ENCODE peak calls at places on chromosomes 4 and X, in eight cellular contexts. R is K562, G is A549, A is sigmoid colon, O is suprapubic skin, S is tibial nerve, P is transverse colon, V is HepG2. C is an unnamed sample.

GRCh38 chr4:75081561-75081960 is 148.6 kb downstream of the PARM1 start:
- DNase-seq in G (no peak), S (no peak), O (no peak), V (no peak), R (no peak), P (no peak), A (no peak), C (no peak)

GRCh38 chrX:139903229-139903628 is 29.6 kb downstream of the ATP11C start:
- DNase-seq in O (no peak), R (no peak), P (no peak), G (no peak), S (no peak), A (no peak), V (no peak), C (no peak)

GRCh38 chr4:31089815-31090214 is 369.6 kb downstream of the PCDH7 start:
- DNase-seq in A (no peak), R (no peak), P (no peak), V (no peak), O (no peak), G (no peak), S (no peak), C (peak)

GRCh38 chr4:16329132-16329796 is 103.0 kb upstream of the TAPT1 start:
- DNase-seq in A (no peak), V (no peak), S (no peak), R (no peak), G (no peak), P (no peak), O (no peak), C (no peak)

GRCh38 chrX:130705591-130705990 is 197.4 kb downstream of the ENOX2 start:
- DNase-seq in V (peak), A (no peak), S (no peak), G (no peak), O (no peak), P (no peak), R (no peak), C (no peak)

GRCh38 chr4:67158669-67159068 is 386.6 kb downstream of the CENPC start:
- DNase-seq in P (no peak), R (no peak), O (no peak), A (no peak), S (no peak), G (no peak), V (no peak), C (no peak)

GRCh38 chr4:156598138-156598681 is 373.4 kb downstream of the PDGFC start:
- DNase-seq in A (no peak), R (no peak), G (no peak), O (no peak), V (no peak), P (no peak), S (no peak), C (no peak)

GRCh38 chrX:5775985-5776384 is 452.7 kb downstream of the NLGN4X start:
- DNase-seq in G (no peak), P (no peak), S (no peak), O (no peak), A (peak), R (no peak), V (no peak), C (no peak)

DNA sequence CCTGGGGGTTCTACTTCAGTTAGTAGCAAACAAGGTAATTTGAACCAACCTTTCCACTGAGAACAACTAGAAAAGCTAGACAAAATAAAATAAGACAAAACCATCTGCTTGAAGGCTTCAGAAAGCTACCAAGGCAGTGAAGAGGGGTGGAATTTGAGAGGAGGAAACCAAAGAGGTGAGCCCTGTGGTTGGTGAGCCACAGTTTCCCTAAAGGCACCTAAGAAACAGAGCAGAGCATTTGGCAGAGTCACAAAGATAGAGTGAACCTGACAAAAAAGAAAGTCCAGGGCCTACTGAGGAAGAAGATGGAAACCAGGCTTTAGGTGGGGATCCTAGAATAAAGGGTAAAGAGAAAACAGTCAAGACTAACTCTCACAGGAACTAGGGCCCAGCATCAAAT is 44.3 kb downstream of the CHST7 start:
- DNase-seq in R (no peak), O (no peak), S (no peak), A (no peak), V (no peak), P (no peak), G (no peak), C (no peak)
- H3K4me3 ChIP-seq in R (no peak), O (no peak), S (no peak), A (no peak), V (no peak), P (no peak), G (no peak), C (no peak)

GRCh38 chr4:7795983-7796382 is 143.7 kb downstream of the AFAP1 start:
- DNase-seq in R (no peak), S (no peak), V (no peak), O (no peak), P (no peak), A (no peak), G (no peak), C (no peak)

GRCh38 chr4:7799306-7799705 is 140.4 kb downstream of the AFAP1 start:
- DNase-seq in O (peak), G (no peak), S (no peak), P (no peak), V (no peak), R (no peak), A (no peak), C (no peak)

GRCh38 chr4:7798215-7798995 is 141.3 kb downstream of the AFAP1 start:
- DNase-seq in G (no peak), V (no peak), P (no peak), A (no peak), R (no peak), O (peak), S (no peak), C (no peak)

GRCh38 chr4:7799723-7800122 is 139.9 kb downstream of the AFAP1 start:
- DNase-seq in V (no peak), O (no peak), S (no peak), G (no peak), A (no peak), P (no peak), R (no peak), C (no peak)

DNA sequence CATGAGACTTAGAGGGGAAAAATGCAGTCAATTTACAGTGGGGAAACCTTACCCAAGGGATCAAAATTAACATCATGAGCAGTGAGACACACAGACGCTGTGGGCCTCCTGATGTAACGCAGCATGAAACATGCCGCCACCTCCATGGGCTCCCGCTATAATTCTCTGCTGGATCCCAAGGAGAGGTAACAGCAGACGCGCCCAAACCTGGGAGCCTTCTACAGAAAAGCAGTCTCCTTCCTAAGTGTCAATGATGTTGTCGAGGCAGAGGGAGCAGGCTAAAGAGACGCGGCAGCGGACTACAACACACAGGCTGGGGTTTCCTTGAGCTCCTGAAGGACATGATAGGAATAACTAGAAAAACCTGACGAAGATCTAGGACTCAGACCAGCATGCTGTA is 142.3 kb downstream of the AFAP1 start:
- DNase-seq in O (peak), R (no peak), S (no peak), A (no peak), G (no peak), V (no peak), P (no peak), C (no peak)
- TF ChIP-seq EP300 in O (no peak), R (no peak), S (no peak), A (no peak), G (no peak), V (no peak), P (no peak), C (no peak)

GRCh38 chrX:72029473-72030411 is 102.0 kb downstream of the RTL5 start:
- DNase-seq in G (peak), A (peak), P (no peak), V (peak), O (no peak), S (no peak), R (no peak), C (no peak)
- H3K4me3 ChIP-seq in G (no peak), A (no peak), P (no peak), V (no peak), O (no peak), S (no peak), R (no peak), C (no peak)

GRCh38 chr4:150779707-150780106 is 197.8 kb downstream of the MAB21L2 start:
- DNase-seq in V (no peak), S (no peak), G (no peak), R (no peak), P (no peak), A (no peak), O (no peak), C (no peak)

GRCh38 chr4:150784305-150784704 is 202.4 kb downstream of the MAB21L2 start:
- DNase-seq in O (no peak), S (no peak), P (no peak), A (no peak), G (no peak), V (no peak), R (no peak), C (no peak)

GRCh38 chr4:150782921-150783320 is 201.0 kb downstream of the MAB21L2 start:
- DNase-seq in S (no peak), V (no peak), R (no peak), G (no peak), P (no peak), O (no peak), A (no peak), C (no peak)

GRCh38 chr4:150781108-150781663 is 199.2 kb downstream of the MAB21L2 start:
- DNase-seq in V (no peak), R (no peak), A (no peak), P (no peak), O (no peak), G (no peak), S (no peak), C (no peak)

DNA sequence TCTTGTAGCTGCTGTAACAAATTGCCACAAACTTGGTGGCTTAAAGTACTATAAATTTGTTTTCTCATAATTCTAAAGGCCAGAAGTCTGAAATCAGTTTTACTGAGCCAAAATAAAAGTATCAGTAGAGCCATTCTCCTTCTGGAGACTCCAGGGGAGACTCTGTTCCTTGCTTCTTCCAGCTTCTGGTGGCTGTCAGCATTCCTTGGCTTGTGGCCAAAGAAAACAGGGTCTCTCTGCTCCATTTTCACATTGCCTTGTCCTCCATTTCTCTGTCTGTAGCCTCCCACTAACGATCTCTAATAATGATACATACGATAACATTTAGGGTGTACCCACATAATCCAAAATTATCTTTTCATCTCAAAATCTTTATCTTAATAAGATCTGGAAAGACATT is 200.4 kb downstream of the MAB21L2 start:
- DNase-seq in G (no peak), A (no peak), V (peak), O (no peak), S (no peak), P (no peak), R (no peak), C (no peak)
- TF ChIP-seq EP300 in G (no peak), A (no peak), V (no peak), O (no peak), S (no peak), P (no peak), R (no peak), C (no peak)